ENCODE peak calls at places on chromosome X, in nine cellular contexts. One of them, this sample, is unnamed.

GRCh38 chrX:75642811-75643361 is 120.0 kb upstream of the ZDHHC15 start:
- DNase-seq in sigmoid colon: no peak
- DNase-seq in esophagus squamous epithelium: no peak
- DNase-seq in body of pancreas: no peak
- DNase-seq in naive thymus-derived CD4-positive, alpha-beta T cell: no peak
- DNase-seq in CD4-positive, CD25-positive, alpha-beta regulatory T cell: peak; percentile 7
- DNase-seq in HepG2: no peak
- DNase-seq in suprapubic skin: no peak
- DNase-seq in breast epithelium: no peak
- DNase-seq in this sample: no peak

GRCh38 chrX:149472620-149473019 is 32.5 kb downstream of the IDS start:
- DNase-seq in naive thymus-derived CD4-positive, alpha-beta T cell: no peak
- DNase-seq in esophagus squamous epithelium: no peak
- DNase-seq in HepG2: no peak
- DNase-seq in breast epithelium: no peak
- DNase-seq in CD4-positive, CD25-positive, alpha-beta regulatory T cell: no peak
- DNase-seq in body of pancreas: no peak
- DNase-seq in sigmoid colon: no peak
- DNase-seq in suprapubic skin: no peak
- DNase-seq in this sample: no peak

GRCh38 chrX:75963774-75964173 is 178.7 kb upstream of the MAGEE2 start:
- DNase-seq in HepG2: no peak
- DNase-seq in esophagus squamous epithelium: no peak
- DNase-seq in naive thymus-derived CD4-positive, alpha-beta T cell: no peak
- DNase-seq in suprapubic skin: no peak
- DNase-seq in breast epithelium: no peak
- DNase-seq in body of pancreas: no peak
- DNase-seq in sigmoid colon: no peak
- DNase-seq in CD4-positive, CD25-positive, alpha-beta regulatory T cell: no peak
- DNase-seq in this sample: no peak

GRCh38 chrX:389021-389441 is 2.3 kb upstream of the PPP2R3B start:
- DNase-seq in naive thymus-derived CD4-positive, alpha-beta T cell: no peak
- DNase-seq in body of pancreas: no peak
- DNase-seq in CD4-positive, CD25-positive, alpha-beta regulatory T cell: no peak
- DNase-seq in sigmoid colon: peak; percentile 78
- DNase-seq in HepG2: peak; percentile 55
- DNase-seq in breast epithelium: no peak
- DNase-seq in suprapubic skin: no peak
- DNase-seq in esophagus squamous epithelium: no peak
- DNase-seq in this sample: no peak

GRCh38 chrX:150164971-150165605 is 198.0 kb upstream of the MAMLD1 start:
- DNase-seq in breast epithelium: no peak
- DNase-seq in naive thymus-derived CD4-positive, alpha-beta T cell: no peak
- DNase-seq in esophagus squamous epithelium: no peak
- DNase-seq in body of pancreas: no peak
- DNase-seq in HepG2: no peak
- DNase-seq in CD4-positive, CD25-positive, alpha-beta regulatory T cell: no peak
- DNase-seq in suprapubic skin: no peak
- DNase-seq in sigmoid colon: no peak
- DNase-seq in this sample: no peak

GRCh38 chrX:27964432-27964831 is 16.8 kb downstream of the DCAF8L1 start:
- DNase-seq in breast epithelium: no peak
- DNase-seq in sigmoid colon: no peak
- DNase-seq in body of pancreas: no peak
- DNase-seq in HepG2: no peak
- DNase-seq in naive thymus-derived CD4-positive, alpha-beta T cell: no peak
- DNase-seq in suprapubic skin: no peak
- DNase-seq in CD4-positive, CD25-positive, alpha-beta regulatory T cell: no peak
- DNase-seq in esophagus squamous epithelium: no peak
- DNase-seq in this sample: no peak

GRCh38 chrX:16320765-16321355 is 153.6 kb downstream of the MAGEB17 start:
- DNase-seq in CD4-positive, CD25-positive, alpha-beta regulatory T cell: no peak
- DNase-seq in suprapubic skin: no peak
- DNase-seq in esophagus squamous epithelium: no peak
- DNase-seq in HepG2: no peak
- DNase-seq in breast epithelium: no peak
- DNase-seq in naive thymus-derived CD4-positive, alpha-beta T cell: no peak
- DNase-seq in body of pancreas: no peak
- DNase-seq in sigmoid colon: no peak
- DNase-seq in this sample: no peak

GRCh38 chrX:7330971-7331746 is 183.2 kb upstream of the PUDP start:
- DNase-seq in suprapubic skin: no peak
- DNase-seq in HepG2: no peak
- DNase-seq in breast epithelium: no peak
- DNase-seq in sigmoid colon: no peak
- DNase-seq in body of pancreas: no peak
- DNase-seq in naive thymus-derived CD4-positive, alpha-beta T cell: no peak
- DNase-seq in esophagus squamous epithelium: no peak
- DNase-seq in CD4-positive, CD25-positive, alpha-beta regulatory T cell: no peak
- DNase-seq in this sample: no peak

GRCh38 chrX:13892856-13893255 is 76.0 kb upstream of the GPM6B start:
- DNase-seq in CD4-positive, CD25-positive, alpha-beta regulatory T cell: no peak
- DNase-seq in naive thymus-derived CD4-positive, alpha-beta T cell: no peak
- DNase-seq in sigmoid colon: no peak
- DNase-seq in breast epithelium: no peak
- DNase-seq in esophagus squamous epithelium: no peak
- DNase-seq in HepG2: no peak
- DNase-seq in suprapubic skin: no peak
- DNase-seq in body of pancreas: no peak
- DNase-seq in this sample: no peak

GRCh38 chrX:112808007-112808406 is 32.6 kb downstream of the AMOT start:
- DNase-seq in suprapubic skin: no peak
- DNase-seq in breast epithelium: no peak
- DNase-seq in body of pancreas: no peak
- DNase-seq in naive thymus-derived CD4-positive, alpha-beta T cell: no peak
- DNase-seq in sigmoid colon: no peak
- DNase-seq in CD4-positive, CD25-positive, alpha-beta regulatory T cell: no peak
- DNase-seq in esophagus squamous epithelium: no peak
- DNase-seq in HepG2: no peak
- DNase-seq in this sample: no peak

GRCh38 chrX:135477576-135477975 is 42.9 kb upstream of the INTS6L start:
- DNase-seq in esophagus squamous epithelium: no peak
- DNase-seq in body of pancreas: peak; percentile 89
- DNase-seq in sigmoid colon: peak; percentile 69
- DNase-seq in breast epithelium: peak; percentile 41
- DNase-seq in naive thymus-derived CD4-positive, alpha-beta T cell: peak; percentile 42
- DNase-seq in CD4-positive, CD25-positive, alpha-beta regulatory T cell: peak; percentile 55
- DNase-seq in HepG2: peak; percentile 33
- DNase-seq in suprapubic skin: no peak
- DNase-seq in this sample: peak; percentile 7

GRCh38 chrX:44898411-44899221 is 25.6 kb downstream of the KDM6A start:
- DNase-seq in naive thymus-derived CD4-positive, alpha-beta T cell: no peak
- DNase-seq in CD4-positive, CD25-positive, alpha-beta regulatory T cell: peak; percentile 42
- DNase-seq in breast epithelium: no peak
- DNase-seq in sigmoid colon: no peak
- DNase-seq in body of pancreas: peak; percentile 43
- DNase-seq in suprapubic skin: no peak
- DNase-seq in esophagus squamous epithelium: no peak
- DNase-seq in HepG2: peak; percentile 20
- DNase-seq in this sample: no peak

GRCh38 chrX:22081475-22082092 is 49.5 kb downstream of the PHEX start:
- DNase-seq in esophagus squamous epithelium: no peak
- DNase-seq in breast epithelium: no peak
- DNase-seq in sigmoid colon: peak; percentile 66
- DNase-seq in naive thymus-derived CD4-positive, alpha-beta T cell: peak; percentile 9
- DNase-seq in HepG2: peak; percentile 18
- DNase-seq in CD4-positive, CD25-positive, alpha-beta regulatory T cell: peak; percentile 52
- DNase-seq in body of pancreas: peak; percentile 69
- DNase-seq in suprapubic skin: no peak
- DNase-seq in this sample: peak; percentile 20

GRCh38 chrX:72130762-72131231 is 918 bp downstream of the RTL5 start:
- DNase-seq in body of pancreas: no peak
- DNase-seq in naive thymus-derived CD4-positive, alpha-beta T cell: no peak
- DNase-seq in HepG2: no peak
- DNase-seq in sigmoid colon: no peak
- DNase-seq in breast epithelium: no peak
- DNase-seq in CD4-positive, CD25-positive, alpha-beta regulatory T cell: no peak
- DNase-seq in suprapubic skin: no peak
- DNase-seq in esophagus squamous epithelium: no peak
- DNase-seq in this sample: no peak

GRCh38 chrX:30995060-30995700 is 76.7 kb downstream of the FTHL17 start:
- DNase-seq in body of pancreas: no peak
- DNase-seq in CD4-positive, CD25-positive, alpha-beta regulatory T cell: no peak
- DNase-seq in esophagus squamous epithelium: no peak
- DNase-seq in naive thymus-derived CD4-positive, alpha-beta T cell: no peak
- DNase-seq in breast epithelium: no peak
- DNase-seq in sigmoid colon: no peak
- DNase-seq in HepG2: peak; percentile 73
- DNase-seq in suprapubic skin: no peak
- DNase-seq in this sample: no peak
- H3K4me1 ChIP-seq in body of pancreas: no peaks in the 10 kb centered on the region
- H3K4me1 ChIP-seq in CD4-positive, CD25-positive, alpha-beta regulatory T cell: no peaks in the 10 kb centered on the region
- H3K4me1 ChIP-seq in esophagus squamous epithelium: no peaks in the 10 kb centered on the region
- H3K4me1 ChIP-seq in naive thymus-derived CD4-positive, alpha-beta T cell: no peaks in the 10 kb centered on the region
- H3K4me1 ChIP-seq in breast epithelium: no peaks in the 10 kb centered on the region
- H3K4me1 ChIP-seq in sigmoid colon: no peaks in the 10 kb centered on the region
- H3K4me1 ChIP-seq in HepG2: peaks cover 72% of the 10 kb centered on the region
- H3K4me1 ChIP-seq in suprapubic skin: no peaks in the 10 kb centered on the region
- H3K4me1 ChIP-seq in this sample: peaks cover 7% of the 10 kb centered on the region

DNA sequence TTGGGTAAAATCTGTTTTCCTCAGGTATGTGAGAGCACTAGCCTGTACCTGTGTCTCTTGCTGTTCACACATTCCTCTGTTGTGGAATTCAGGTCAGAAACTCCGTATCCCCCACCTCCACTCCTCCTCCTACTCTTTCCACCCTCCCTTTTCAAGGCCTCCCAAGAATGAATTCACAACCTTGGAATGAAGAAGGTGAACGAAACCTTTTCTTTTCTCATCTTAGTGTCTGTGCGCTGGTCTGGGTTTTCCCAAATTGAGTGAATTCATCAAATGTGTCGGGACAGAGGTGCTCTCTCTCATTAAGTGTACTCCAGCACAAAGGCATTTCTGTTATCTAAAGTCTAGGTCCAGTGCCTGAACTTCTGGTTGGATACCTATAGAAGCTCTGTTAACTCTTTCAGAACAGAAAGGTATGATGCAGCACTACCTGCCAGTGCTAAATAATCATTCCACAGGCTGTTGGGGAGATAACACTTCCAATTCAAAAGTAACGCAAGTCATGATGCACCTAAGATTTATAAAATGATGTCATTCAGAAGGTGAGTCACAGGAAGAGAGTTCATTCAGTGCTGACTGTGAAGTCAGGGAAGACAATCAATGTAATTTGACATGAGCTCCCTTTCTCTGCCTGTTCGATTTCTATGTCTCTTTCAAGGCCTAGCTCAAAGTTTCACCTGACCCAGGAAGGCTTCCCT is 41.9 kb downstream of the COL4A6 start:
- DNase-seq in HepG2: peak; percentile 17
- DNase-seq in esophagus squamous epithelium: no peak
- DNase-seq in naive thymus-derived CD4-positive, alpha-beta T cell: no peak
- DNase-seq in CD4-positive, CD25-positive, alpha-beta regulatory T cell: no peak
- DNase-seq in sigmoid colon: no peak
- DNase-seq in body of pancreas: no peak
- DNase-seq in suprapubic skin: no peak
- DNase-seq in breast epithelium: peak; percentile 27
- DNase-seq in this sample: no peak
- H3K4me1 ChIP-seq in HepG2: peaks cover 10% of the 10 kb centered on the region
- H3K4me1 ChIP-seq in esophagus squamous epithelium: peaks cover 3% of the 10 kb centered on the region
- H3K4me1 ChIP-seq in naive thymus-derived CD4-positive, alpha-beta T cell: no peaks in the 10 kb centered on the region
- H3K4me1 ChIP-seq in CD4-positive, CD25-positive, alpha-beta regulatory T cell: no peaks in the 10 kb centered on the region
- H3K4me1 ChIP-seq in sigmoid colon: no peaks in the 10 kb centered on the region
- H3K4me1 ChIP-seq in body of pancreas: no peaks in the 10 kb centered on the region
- H3K4me1 ChIP-seq in suprapubic skin: no peaks in the 10 kb centered on the region
- H3K4me1 ChIP-seq in breast epithelium: no peaks in the 10 kb centered on the region
- H3K4me1 ChIP-seq in this sample: no peaks in the 10 kb centered on the region

DNA sequence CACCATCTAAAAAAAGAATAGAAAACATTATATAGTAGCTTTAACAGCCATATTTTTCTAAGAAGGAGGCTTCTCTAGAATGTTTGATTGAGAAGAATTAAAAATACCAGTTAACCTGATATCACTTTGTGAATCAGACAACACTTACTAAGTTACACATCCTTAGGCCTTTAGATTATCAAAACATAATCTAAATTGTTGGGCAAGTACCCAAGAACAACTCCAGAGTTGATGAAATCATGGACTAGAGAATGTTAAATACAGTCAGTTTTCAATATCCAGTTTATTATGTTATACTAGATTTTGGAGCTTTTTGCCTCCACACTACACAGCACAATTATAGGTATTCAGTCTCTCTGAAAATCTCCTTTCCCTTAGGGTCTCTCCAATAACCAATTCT is 39.6 kb downstream of the ARL13A start:
- DNase-seq in esophagus squamous epithelium: no peak
- DNase-seq in naive thymus-derived CD4-positive, alpha-beta T cell: no peak
- DNase-seq in body of pancreas: no peak
- DNase-seq in breast epithelium: no peak
- DNase-seq in suprapubic skin: no peak
- DNase-seq in HepG2: no peak
- DNase-seq in sigmoid colon: no peak
- DNase-seq in CD4-positive, CD25-positive, alpha-beta regulatory T cell: no peak
- DNase-seq in this sample: no peak
- H3K4me1 ChIP-seq in esophagus squamous epithelium: no peaks in the 10 kb centered on the region
- H3K4me1 ChIP-seq in naive thymus-derived CD4-positive, alpha-beta T cell: no peaks in the 10 kb centered on the region
- H3K4me1 ChIP-seq in body of pancreas: no peaks in the 10 kb centered on the region
- H3K4me1 ChIP-seq in breast epithelium: no peaks in the 10 kb centered on the region
- H3K4me1 ChIP-seq in suprapubic skin: no peaks in the 10 kb centered on the region
- H3K4me1 ChIP-seq in HepG2: no peaks in the 10 kb centered on the region
- H3K4me1 ChIP-seq in sigmoid colon: no peaks in the 10 kb centered on the region
- H3K4me1 ChIP-seq in CD4-positive, CD25-positive, alpha-beta regulatory T cell: no peaks in the 10 kb centered on the region
- H3K4me1 ChIP-seq in this sample: no peaks in the 10 kb centered on the region

GRCh38 chrX:38948046-38948445 is 146.8 kb downstream of the MID1IP1 start:
- DNase-seq in body of pancreas: no peak
- DNase-seq in breast epithelium: no peak
- DNase-seq in naive thymus-derived CD4-positive, alpha-beta T cell: no peak
- DNase-seq in suprapubic skin: no peak
- DNase-seq in HepG2: no peak
- DNase-seq in sigmoid colon: no peak
- DNase-seq in esophagus squamous epithelium: no peak
- DNase-seq in CD4-positive, CD25-positive, alpha-beta regulatory T cell: no peak
- DNase-seq in this sample: no peak
- H3K4me1 ChIP-seq in body of pancreas: no peaks in the 10 kb centered on the region
- H3K4me1 ChIP-seq in breast epithelium: no peaks in the 10 kb centered on the region
- H3K4me1 ChIP-seq in naive thymus-derived CD4-positive, alpha-beta T cell: no peaks in the 10 kb centered on the region
- H3K4me1 ChIP-seq in suprapubic skin: no peaks in the 10 kb centered on the region
- H3K4me1 ChIP-seq in HepG2: no peaks in the 10 kb centered on the region
- H3K4me1 ChIP-seq in sigmoid colon: no peaks in the 10 kb centered on the region
- H3K4me1 ChIP-seq in esophagus squamous epithelium: no peaks in the 10 kb centered on the region
- H3K4me1 ChIP-seq in CD4-positive, CD25-positive, alpha-beta regulatory T cell: no peaks in the 10 kb centered on the region
- H3K4me1 ChIP-seq in this sample: no peaks in the 10 kb centered on the region

DNA sequence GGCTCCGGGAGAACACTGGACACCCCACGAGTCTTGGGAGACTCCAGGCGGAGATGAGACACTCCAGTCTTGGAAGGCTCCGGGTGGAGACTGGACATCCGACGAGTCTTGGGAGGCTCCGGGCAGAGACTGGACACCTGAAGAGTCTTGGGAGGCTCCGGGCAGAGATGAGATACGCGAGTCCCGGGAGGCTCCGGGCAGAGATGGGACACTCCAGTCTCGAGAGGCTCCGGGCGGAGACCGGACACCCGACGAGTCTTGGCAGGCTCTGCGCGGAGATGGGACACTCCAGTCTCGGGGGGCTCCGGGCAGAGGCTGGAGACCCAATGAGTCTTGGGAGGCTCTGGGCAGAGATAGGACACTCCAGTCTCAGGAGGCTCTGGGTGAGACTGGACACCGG is 28.1 kb upstream of the LANCL3 start:
- DNase-seq in naive thymus-derived CD4-positive, alpha-beta T cell: no peak
- DNase-seq in body of pancreas: no peak
- DNase-seq in breast epithelium: no peak
- DNase-seq in HepG2: no peak
- DNase-seq in CD4-positive, CD25-positive, alpha-beta regulatory T cell: no peak
- DNase-seq in suprapubic skin: no peak
- DNase-seq in sigmoid colon: peak; percentile 61
- DNase-seq in esophagus squamous epithelium: no peak
- DNase-seq in this sample: no peak
- H3K4me1 ChIP-seq in naive thymus-derived CD4-positive, alpha-beta T cell: no peaks in the 10 kb centered on the region
- H3K4me1 ChIP-seq in body of pancreas: no peaks in the 10 kb centered on the region
- H3K4me1 ChIP-seq in breast epithelium: no peaks in the 10 kb centered on the region
- H3K4me1 ChIP-seq in HepG2: no peaks in the 10 kb centered on the region
- H3K4me1 ChIP-seq in CD4-positive, CD25-positive, alpha-beta regulatory T cell: no peaks in the 10 kb centered on the region
- H3K4me1 ChIP-seq in suprapubic skin: no peaks in the 10 kb centered on the region
- H3K4me1 ChIP-seq in sigmoid colon: no peaks in the 10 kb centered on the region
- H3K4me1 ChIP-seq in esophagus squamous epithelium: no peaks in the 10 kb centered on the region
- H3K4me1 ChIP-seq in this sample: no peaks in the 10 kb centered on the region

This sample was measured in effector memory CD4-positive, alpha-beta T cell.